ENCODE peak calls at places on chromosomes 4 and X, in ten cellular contexts. C is WTC11, P is AG10803, G is fibroblast of lung, W is upper lobe of left lung, S is BE2C, R is tibial nerve, V is RWPE1, J is cardiac fibroblast, F is fibroblast of pulmonary artery. A is an unnamed sample.

GRCh38 chr4:7831330-7831729 is 108.3 kb downstream of the AFAP1 start:
- DNase-seq in C (no peak), J (peak; percentile 75), P (peak; percentile 87), F (peak; percentile 78), S (no peak), V (no peak), R (no peak), W (no peak), G (peak; percentile 92), A (no peak)

GRCh38 chrX:119885554-119886428 is 9.9 kb upstream of the AKAP14 start:
- DNase-seq in F (no peak), J (peak; percentile 22), W (no peak), G (no peak), R (no peak), C (no peak), P (no peak), S (no peak), V (no peak), A (no peak)

GRCh38 chr4:8189551-8190466 is 9.3 kb upstream of the SH3TC1 start:
- DNase-seq in J (no peak), S (no peak), V (no peak), C (no peak), P (no peak), R (no peak), G (no peak), F (no peak), W (no peak), A (no peak)

GRCh38 chr4:126610933-126611332 is 1021.8 kb upstream of the INTU start:
- DNase-seq in C (no peak), W (no peak), G (no peak), R (no peak), P (no peak), V (no peak), F (peak; percentile 10), S (no peak), J (no peak), A (no peak)

GRCh38 chr4:76203541-76203940 is 10.1 kb downstream of the SCARB2 start:
- DNase-seq in P (no peak), R (no peak), J (no peak), F (no peak), V (no peak), C (no peak), W (no peak), S (no peak), G (no peak), A (peak; percentile 22)

GRCh38 chr4:173666-174314 is 49.5 kb downstream of the ZNF718 start:
- DNase-seq in V (no peak), W (no peak), G (no peak), P (no peak), F (no peak), R (no peak), S (no peak), C (peak; percentile 25), J (no peak), A (no peak)

GRCh38 chr4:81896936-81897335 is 425.2 kb upstream of the RASGEF1B start:
- DNase-seq in J (no peak), P (no peak), C (no peak), F (no peak), W (no peak), V (peak; percentile 49), R (no peak), G (no peak), S (no peak), A (no peak)

GRCh38 chr4:88177981-88178632 is 19.7 kb upstream of the ABCG2 start:
- DNase-seq in F (peak; percentile 68), G (peak; percentile 91), J (peak; percentile 68), V (peak; percentile 62), W (peak; percentile 84), C (peak; percentile 64), S (no peak), R (no peak), P (peak; percentile 77), A (no peak)

GRCh38 chr4:28518781-28519180 is 1658.1 kb downstream of the STIM2 start:
- DNase-seq in C (no peak), F (peak; percentile 14), W (no peak), V (no peak), R (no peak), J (peak; percentile 3), S (no peak), P (peak; percentile 24), G (peak; percentile 2), A (no peak)

GRCh38 chr4:2818351-2818939 is 25.2 kb upstream of the ADD1 start:
- DNase-seq in R (no peak), P (no peak), J (no peak), V (no peak), F (no peak), S (no peak), G (no peak), C (peak; percentile 63), W (no peak), A (peak; percentile 55)

GRCh38 chr4:55409468-55410171 is 13.9 kb downstream of the TMEM165 start:
- DNase-seq in P (peak; percentile 51), S (peak; percentile 61), W (no peak), C (peak; percentile 19), F (peak; percentile 70), R (no peak), V (no peak), G (no peak), J (peak; percentile 62), A (no peak)

GRCh38 chrX:112642349-112642748 is 37.4 kb downstream of the LHFPL1 start:
- DNase-seq in V (peak; percentile 19), S (peak; percentile 21), G (peak; percentile 50), F (peak; percentile 74), C (peak; percentile 18), W (no peak), R (no peak), J (peak; percentile 54), P (peak; percentile 61), A (no peak)

GRCh38 chr4:23814606-23815005 is 75.2 kb downstream of the PPARGC1A start:
- DNase-seq in S (no peak), F (no peak), W (no peak), G (peak; percentile 35), J (no peak), P (peak; percentile 40), C (no peak), R (no peak), V (no peak), A (no peak)

GRCh38 chr4:184423003-184423686 is 51.2 kb downstream of the IRF2 start:
- DNase-seq in S (no peak), G (no peak), J (no peak), F (no peak), W (no peak), P (no peak), R (no peak), V (no peak), C (no peak), A (no peak)

GRCh38 chrX:3717742-3718420 is 4.4 kb upstream of the PRKX start:
- DNase-seq in S (no peak), R (no peak), P (no peak), C (no peak), G (peak; percentile 30), F (peak; percentile 33), J (peak; percentile 42), V (no peak), W (no peak), A (no peak)

GRCh38 chr4:78784255-78784654 is 8.1 kb downstream of the BMP2K start:
- DNase-seq in P (peak; percentile 89), R (no peak), J (peak; percentile 54), V (no peak), C (no peak), W (no peak), S (no peak), G (peak; percentile 95), F (peak; percentile 40), A (no peak)

GRCh38 chrX:105314468-105314867 is 94.0 kb upstream of the TEX13A start:
- DNase-seq in C (no peak), F (peak; percentile 54), V (peak; percentile 60), P (no peak), R (no peak), J (peak; percentile 24), W (no peak), S (no peak), G (peak; percentile 45), A (no peak)

GRCh38 chrX:17550011-17550410 is 175.0 kb downstream of the NHS start:
- DNase-seq in V (no peak), P (no peak), R (no peak), S (no peak), C (no peak), F (no peak), W (no peak), J (no peak), G (peak; percentile 73), A (no peak)
- TF ChIP-seq CTCF in V (no peak), P (peak; percentile 4), R (no peak), S (no peak), C (no peak), F (no peak), W (no peak), J (no peak), G (no peak), A (no peak)

DNA sequence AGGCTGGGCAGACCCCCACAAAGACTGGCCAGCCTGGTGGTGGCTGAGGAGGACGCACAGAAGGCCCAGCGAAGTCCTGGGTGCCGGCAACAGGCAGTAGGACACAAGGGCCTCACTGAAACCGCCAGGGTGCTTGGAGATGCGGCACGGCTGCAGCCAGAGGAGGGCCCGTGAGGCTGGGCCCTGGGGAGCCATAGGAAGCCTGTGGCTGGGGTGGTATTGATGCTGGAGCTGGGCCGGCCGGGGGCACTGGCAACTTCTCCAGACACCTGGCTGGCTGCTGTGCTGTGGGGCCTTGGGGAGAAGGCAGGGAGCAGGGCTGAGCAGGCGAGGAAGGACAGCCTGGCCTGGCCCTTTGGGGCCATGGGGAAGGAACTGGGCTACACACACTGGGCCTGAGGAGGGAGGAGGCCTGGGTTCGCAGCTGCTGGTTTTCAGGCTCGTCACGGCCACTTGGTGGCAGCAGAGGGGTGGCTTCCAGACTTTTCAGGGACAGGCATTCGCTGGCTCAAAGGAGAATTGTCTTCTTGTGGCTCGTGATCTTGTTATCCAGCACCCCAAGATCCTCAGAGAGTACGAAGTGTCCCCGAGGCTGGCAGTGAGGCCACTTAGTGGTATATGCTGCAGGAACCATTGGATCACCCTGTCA is 37.2 kb downstream of the ATP2B3 start:
- DNase-seq in G (peak; percentile 14), J (peak; percentile 56), S (peak; percentile 74), P (peak; percentile 33), W (peak; percentile 47), C (peak; percentile 74), V (peak; percentile 38), R (peak; percentile 41), F (peak; percentile 46), A (peak; percentile 67)
- TF ChIP-seq CTCF in G (peak; percentile 68), J (peak; percentile 65), S (peak; percentile 70), P (peak; percentile 68), W (peak; percentile 55), C (peak; percentile 38), V (peak; percentile 67), R (peak; percentile 63), F (peak; percentile 64), A (peak; percentile 60)

GRCh38 chr4:10622728-10623127 is 61.8 kb downstream of the CLNK start:
- DNase-seq in P (no peak), R (no peak), F (peak; percentile 39), W (no peak), G (no peak), V (no peak), S (no peak), J (peak; percentile 20), C (no peak), A (no peak)
- TF ChIP-seq CTCF in P (peak; percentile 12), R (no peak), F (peak; percentile 54), W (peak; percentile 14), G (peak; percentile 54), V (no peak), S (no peak), J (peak; percentile 51), C (no peak), A (no peak)

DNA sequence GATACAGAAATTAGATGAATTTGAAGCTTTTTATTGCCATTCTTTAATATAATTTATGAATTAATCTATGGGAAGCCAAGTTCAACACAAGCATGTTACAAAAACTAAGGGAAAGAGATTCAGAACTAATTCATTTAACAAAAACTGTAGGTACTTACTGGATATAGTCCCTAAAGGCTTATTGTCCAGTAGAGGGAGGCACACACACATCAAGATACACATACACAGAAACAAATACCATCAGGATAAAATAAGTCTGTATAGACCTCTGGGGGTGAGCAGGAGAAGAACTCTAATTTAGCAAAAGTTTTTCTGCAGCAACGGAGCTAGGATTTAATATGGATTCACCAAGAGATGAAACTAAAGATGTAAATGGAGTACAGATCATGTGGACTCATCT is 83.0 kb upstream of the IL13RA1 start:
- DNase-seq in C (no peak), G (peak; percentile 43), R (no peak), J (peak; percentile 56), V (peak; percentile 18), F (peak; percentile 70), S (no peak), P (peak; percentile 55), W (no peak), A (no peak)
- TF ChIP-seq CTCF in C (no peak), G (peak; percentile 46), R (peak; percentile 28), J (peak; percentile 51), V (no peak), F (peak; percentile 50), S (peak; percentile 39), P (peak; percentile 57), W (peak; percentile 43), A (no peak)